ENCODE peak calls at places on chromosomes 7 and 10, in nine cellular contexts. X is spleen, W is GM20000, G is AG09319, V is mammary epithelial cell, F is esophagus squamous epithelium, L is glutamatergic neuron, U is nephron progenitor cell, H is cardiac fibroblast. I is an unnamed sample.

GRCh38 chr7:38932509-38933168 is 23.6 kb upstream of the VPS41 start:
- DNase-seq in X (peak), W (peak), G (peak), V (peak), F (no peak), L (peak), U (peak), H (peak), I (peak)

GRCh38 chr10:484441-484924 is 205.0 kb downstream of the DIP2C start:
- DNase-seq in X (peak), W (no peak), G (no peak), V (no peak), F (no peak), L (no peak), U (no peak), H (peak), I (no peak)

GRCh38 chr10:33001908-33002492 is 44.0 kb upstream of the ITGB1 start:
- DNase-seq in X (no peak), W (no peak), G (no peak), V (no peak), F (no peak), L (no peak), U (no peak), H (no peak), I (no peak)

GRCh38 chr7:51198654-51199053 is 118.0 kb downstream of the COBL start:
- DNase-seq in X (no peak), W (no peak), G (no peak), V (no peak), F (no peak), L (no peak), U (no peak), H (no peak), I (no peak)

GRCh38 chr7:143008007-143008901 is 18.7 kb downstream of the OR9A2 start:
- DNase-seq in X (peak), W (peak), G (no peak), V (peak), F (peak), L (peak), U (peak), H (peak), I (peak)

GRCh38 chr7:116500071-116500853 is 724 bp downstream of the CAV2 start:
- DNase-seq in X (peak), W (peak), G (no peak), V (peak), F (no peak), L (peak), U (peak), H (peak), I (no peak)

GRCh38 chr7:81672872-81673271 is 97.0 kb downstream of the HGF start:
- DNase-seq in X (no peak), W (no peak), G (no peak), V (no peak), F (no peak), L (no peak), U (peak), H (no peak), I (no peak)

GRCh38 chr10:111089293-111089692 is 12.5 kb downstream of the ADRA2A start:
- DNase-seq in X (no peak), W (no peak), G (no peak), V (no peak), F (no peak), L (no peak), U (no peak), H (no peak), I (no peak)

GRCh38 chr10:84822926-84823325 is 494.5 kb downstream of the CCSER2 start:
- DNase-seq in X (no peak), W (no peak), G (no peak), V (no peak), F (no peak), L (no peak), U (no peak), H (no peak), I (no peak)

DNA sequence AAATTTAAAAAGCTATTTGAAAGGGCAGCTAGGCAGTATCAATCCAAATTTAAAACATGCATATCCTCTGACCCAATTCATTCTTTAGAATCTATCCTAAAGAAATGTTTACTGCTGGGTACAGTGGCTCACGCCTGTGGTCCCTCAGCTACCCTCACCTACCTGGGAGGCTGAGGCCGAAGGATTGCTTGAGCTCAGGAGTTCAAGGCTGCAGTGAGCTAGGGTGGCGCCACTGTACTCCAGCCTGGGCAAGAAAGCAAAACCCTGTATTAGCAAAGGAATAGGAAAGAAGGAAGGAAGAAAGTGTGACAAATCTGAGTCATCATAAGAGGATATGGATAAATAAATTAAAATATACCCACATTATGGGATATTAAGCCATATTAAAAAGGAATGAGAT is 36.3 kb downstream of the C7orf33 start:
- DNase-seq in X (no peak), W (no peak), G (no peak), V (no peak), F (no peak), L (no peak), U (no peak), H (no peak), I (no peak)
- TF ChIP-seq CTCF in X (no peak), W (no peak), G (no peak), V (no peak), F (no peak), L (no peak), U (no peak), H (no peak), I (no peak)

GRCh38 chr10:10438335-10439123 is 579.1 kb upstream of the CELF2 start:
- DNase-seq in X (no peak), W (no peak), G (no peak), V (no peak), F (no peak), L (no peak), U (no peak), H (peak), I (no peak)

GRCh38 chr10:10431422-10432066 is 586.1 kb upstream of the CELF2 start:
- DNase-seq in X (no peak), W (no peak), G (no peak), V (no peak), F (no peak), L (no peak), U (no peak), H (no peak), I (no peak)

GRCh38 chr10:10432306-10433035 is 585.2 kb upstream of the CELF2 start:
- DNase-seq in X (no peak), W (no peak), G (no peak), V (no peak), F (no peak), L (no peak), U (no peak), H (no peak), I (no peak)

DNA sequence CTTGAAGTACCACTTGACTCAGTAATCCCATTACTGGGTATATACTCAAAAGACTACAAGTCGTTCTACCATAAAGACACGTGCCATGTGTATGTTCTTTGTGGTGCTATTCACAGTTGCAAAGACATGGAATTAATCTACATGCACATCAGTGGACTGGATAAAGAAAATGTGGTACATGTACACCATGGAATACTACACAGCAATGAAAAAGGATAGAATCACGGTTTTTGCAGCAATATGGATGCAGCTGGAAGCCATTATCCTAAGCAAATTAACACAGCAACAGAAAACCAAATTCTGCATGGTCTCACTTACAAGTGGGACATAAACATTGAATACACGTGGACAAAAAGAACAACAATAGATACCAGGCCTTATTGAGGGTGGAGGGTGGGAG is 583.4 kb upstream of the CELF2 start:
- DNase-seq in X (no peak), W (no peak), G (no peak), V (no peak), F (no peak), L (no peak), U (no peak), H (no peak), I (no peak)
- TF ChIP-seq CTCF in X (no peak), W (no peak), G (no peak), V (no peak), F (no peak), L (no peak), U (no peak), H (no peak), I (no peak)

DNA sequence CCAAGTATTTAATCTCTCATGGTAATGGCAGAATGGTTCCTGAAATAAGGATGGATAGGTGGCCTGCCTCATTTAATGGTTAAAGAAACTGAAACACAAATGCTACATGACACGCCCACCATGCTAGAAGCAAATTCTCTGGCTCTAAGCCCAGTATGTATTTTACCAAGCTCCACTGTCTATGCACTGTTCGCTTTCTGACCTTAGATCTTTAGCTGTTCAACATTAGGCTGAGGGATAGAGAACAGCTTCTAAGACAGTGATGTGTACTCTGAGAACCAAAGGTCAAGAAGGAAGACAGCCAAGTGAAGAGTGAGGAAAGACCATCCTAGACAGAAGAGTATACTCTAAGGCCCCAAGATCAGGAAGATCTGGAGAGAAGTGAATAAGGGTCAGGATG is 26.6 kb downstream of the FAM3C start:
- DNase-seq in X (no peak), W (no peak), G (peak), V (no peak), F (no peak), L (no peak), U (no peak), H (peak), I (no peak)
- TF ChIP-seq CTCF in X (no peak), W (no peak), G (no peak), V (no peak), F (no peak), L (no peak), U (no peak), H (no peak), I (no peak)

DNA sequence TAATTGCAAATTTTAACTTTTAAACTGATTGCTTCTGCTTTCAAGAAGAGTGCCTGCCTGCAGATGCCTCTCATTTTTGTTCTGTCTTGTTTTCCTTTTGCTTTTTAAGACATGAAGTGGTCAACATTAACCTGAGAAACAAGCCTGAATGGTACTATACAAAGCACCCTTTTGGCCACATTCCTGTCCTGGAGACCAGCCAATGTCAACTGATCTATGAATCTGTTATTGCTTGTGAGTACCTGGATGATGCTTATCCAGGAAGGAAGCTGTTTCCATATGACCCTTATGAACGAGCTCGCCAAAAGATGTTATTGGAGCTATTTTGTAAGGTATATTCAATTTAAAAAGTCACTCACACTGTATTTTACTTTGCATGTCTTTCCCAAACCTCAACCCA is 8.8 kb downstream of the GSTO2 start:
- DNase-seq in X (no peak), W (no peak), G (no peak), V (no peak), F (no peak), L (no peak), U (no peak), H (no peak), I (no peak)
- TF ChIP-seq CTCF in X (no peak), W (no peak), G (no peak), V (no peak), F (no peak), L (no peak), U (no peak), H (no peak), I (no peak)

GRCh38 chr7:6160191-6160623 is 112.2 kb downstream of the CYTH3 start:
- DNase-seq in X (no peak), W (no peak), G (peak), V (peak), F (no peak), L (peak), U (peak), H (peak), I (peak)
- TF ChIP-seq CTCF in X (peak), W (peak), G (peak), V (peak), F (no peak), L (peak), U (peak), H (peak), I (peak)

DNA sequence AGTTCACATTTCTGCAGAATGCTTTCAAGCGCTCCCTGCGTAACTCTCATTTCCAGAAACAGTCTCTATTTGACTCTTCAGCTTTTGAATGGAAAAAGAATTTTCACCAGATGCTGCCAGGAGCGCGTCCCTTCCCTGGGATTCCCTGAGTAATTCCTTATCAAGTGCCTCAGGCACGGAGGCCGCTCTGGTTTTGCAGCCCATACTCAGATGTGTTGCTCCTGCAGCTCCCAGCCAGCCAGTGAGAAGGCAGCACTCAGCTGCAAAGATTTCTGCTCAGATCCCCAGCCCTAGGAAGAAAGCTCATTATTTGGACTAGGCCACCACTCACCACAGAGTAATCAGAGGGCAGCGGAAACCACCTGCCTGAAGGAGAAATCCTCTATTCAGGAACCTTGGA is 161.1 kb upstream of the CHST15 start:
- DNase-seq in X (peak), W (no peak), G (no peak), V (no peak), F (no peak), L (no peak), U (no peak), H (no peak), I (no peak)
- TF ChIP-seq CTCF in X (no peak), W (no peak), G (no peak), V (no peak), F (no peak), L (no peak), U (no peak), H (no peak), I (no peak)

DNA sequence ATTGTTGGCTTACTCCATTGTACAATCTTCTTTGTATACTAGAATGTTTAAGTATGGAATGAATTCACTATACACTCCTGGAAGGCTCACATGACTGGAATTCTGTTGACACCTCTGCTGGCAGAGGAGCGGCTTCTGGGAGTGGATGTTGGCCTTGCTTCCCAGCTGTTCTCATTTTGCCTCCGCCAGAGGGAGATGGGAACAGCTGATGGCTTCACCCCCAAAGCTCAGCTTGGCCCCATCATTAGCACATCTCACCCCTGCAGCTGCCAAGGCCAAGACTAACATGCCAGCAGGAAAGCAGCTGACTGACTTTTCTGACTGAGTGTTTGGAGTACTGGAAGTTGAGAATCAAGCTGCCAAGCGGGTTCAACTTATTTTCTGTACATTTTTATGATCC is 15.1 kb downstream of the ADAM12 start:
- DNase-seq in X (no peak), W (no peak), G (no peak), V (no peak), F (no peak), L (no peak), U (no peak), H (peak), I (no peak)
- TF ChIP-seq CTCF in X (no peak), W (no peak), G (no peak), V (no peak), F (no peak), L (no peak), U (no peak), H (no peak), I (no peak)

GRCh38 chr7:101815826-101816488 is 1.5 kb upstream of the CUX1 start:
- DNase-seq in X (peak), W (peak), G (peak), V (peak), F (peak), L (peak), U (peak), H (peak), I (peak)
- TF ChIP-seq CTCF in X (peak), W (no peak), G (no peak), V (peak), F (no peak), L (no peak), U (no peak), H (peak), I (no peak)

GRCh38 chr7:115475206-115475605 is 553.3 kb downstream of the MDFIC start:
- DNase-seq in X (no peak), W (no peak), G (no peak), V (no peak), F (no peak), L (no peak), U (no peak), H (no peak), I (no peak)

GRCh38 chr7:115477193-115477651 is 553.3 kb downstream of the TFEC start:
- DNase-seq in X (peak), W (no peak), G (no peak), V (no peak), F (no peak), L (peak), U (peak), H (peak), I (peak)

GRCh38 chr7:115476666-115477065 is 553.9 kb downstream of the TFEC start:
- DNase-seq in X (peak), W (no peak), G (no peak), V (no peak), F (no peak), L (peak), U (peak), H (no peak), I (no peak)

GRCh38 chr7:115478426-115478825 is 552.1 kb downstream of the TFEC start:
- DNase-seq in X (no peak), W (no peak), G (no peak), V (no peak), F (no peak), L (no peak), U (no peak), H (no peak), I (no peak)

DNA sequence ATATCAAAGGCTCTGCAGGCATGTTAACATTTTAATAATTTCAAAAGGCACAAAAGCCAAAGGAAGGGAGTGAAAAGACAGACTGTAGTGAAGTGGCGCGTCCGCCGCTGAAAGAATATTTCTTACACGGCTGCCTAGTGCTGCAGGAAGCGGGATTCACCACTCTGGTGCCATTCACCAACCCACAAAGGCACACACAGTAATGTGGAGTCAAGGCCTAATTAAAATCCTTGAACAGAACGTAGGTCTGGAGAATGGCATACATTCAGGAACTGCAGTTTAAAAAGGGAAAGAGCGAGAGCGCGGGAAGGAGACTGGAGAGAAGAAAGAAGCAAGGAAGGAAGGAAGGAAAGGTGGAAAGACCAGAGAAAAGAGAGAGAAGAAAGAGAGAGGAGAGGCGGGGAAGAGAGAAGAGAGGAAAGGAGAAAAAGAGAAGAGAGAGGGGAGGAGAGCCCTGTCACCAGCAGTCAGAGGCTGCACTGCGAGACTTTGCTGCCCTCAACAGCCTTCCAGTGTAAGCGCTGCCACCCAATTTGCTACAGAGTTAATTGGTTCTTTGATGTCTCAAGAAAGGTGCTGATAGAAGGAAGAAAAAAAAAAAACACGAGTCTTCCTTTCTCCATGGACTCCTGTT is 554.0 kb downstream of the MDFIC start:
- DNase-seq in X (no peak), W (no peak), G (no peak), V (no peak), F (no peak), L (peak), U (peak), H (no peak), I (no peak)
- TF ChIP-seq CTCF in X (no peak), W (no peak), G (no peak), V (peak), F (no peak), L (no peak), U (no peak), H (no peak), I (peak)

GRCh38 chr7:138167222-138167621 is 91.0 kb downstream of the AKR1D1 start:
- DNase-seq in X (no peak), W (no peak), G (no peak), V (no peak), F (no peak), L (no peak), U (no peak), H (peak), I (no peak)
- TF ChIP-seq CTCF in X (no peak), W (no peak), G (no peak), V (no peak), F (no peak), L (no peak), U (no peak), H (no peak), I (no peak)

I was measured in progenitor cell of endocrine pancreas.